ENCODE peak calls at places on chromosome 11, in eight cellular contexts. U is heart left ventricle; T is CD8-positive, alpha-beta T cell; E is heart right ventricle; C is CD4-positive, alpha-beta T cell; L is HepG2; Z is upper lobe of right lung; O is right cardiac atrium. R is an unnamed sample.

GRCh38 chr11:69770525-69770924 is 4.6 kb downstream of the FGF4 start:
- ATAC-seq in L (no peak), C (no peak), O (no peak), E (no peak), Z (no peak), U (no peak), T (no peak), R (no peak)

GRCh38 chr11:114087028-114087427 is 27.5 kb downstream of the ZBTB16 start:
- ATAC-seq in O (no peak), T (no peak), E (no peak), C (no peak), L (no peak), U (no peak), Z (no peak), R (no peak)

GRCh38 chr11:20161923-20162322 is 1.6 kb upstream of the DBX1 start:
- ATAC-seq in T (no peak), C (no peak), U (no peak), L (no peak), E (no peak), Z (no peak), O (no peak), R (no peak)

GRCh38 chr11:88353835-88354496 is 16.4 kb upstream of the CTSC start:
- ATAC-seq in U (no peak), Z (no peak), C (no peak), O (no peak), L (no peak), T (peak; percentile 36), E (no peak), R (no peak)

GRCh38 chr11:11988862-11989261 is 19.6 kb downstream of the DKK3 start:
- ATAC-seq in E (no peak), C (no peak), U (no peak), O (no peak), L (peak; percentile 19), Z (no peak), T (no peak), R (no peak)

GRCh38 chr11:72423840-72424239 is 10.5 kb downstream of the CLPB start:
- ATAC-seq in U (no peak), T (peak; percentile 73), O (no peak), C (peak; percentile 89), Z (no peak), E (no peak), L (no peak), R (no peak)

GRCh38 chr11:73784080-73784634 is 3.5 kb upstream of the MRPL48 start:
- ATAC-seq in T (no peak), Z (no peak), O (no peak), E (no peak), C (no peak), L (peak; percentile 53), U (no peak), R (no peak)

GRCh38 chr11:76410771-76411423 is 29.8 kb downstream of the GVQW3 start:
- ATAC-seq in Z (no peak), E (no peak), L (peak; percentile 65), C (no peak), O (no peak), T (no peak), U (no peak), R (no peak)

GRCh38 chr11:116357769-116358544 is 414.8 kb downstream of the BUD13 start:
- ATAC-seq in L (no peak), C (no peak), E (no peak), Z (peak; percentile 79), O (peak; percentile 27), U (peak; percentile 27), T (no peak), R (no peak)

GRCh38 chr11:134313821-134314607 is 17.8 kb upstream of the GLB1L2 start:
- ATAC-seq in T (no peak), U (no peak), C (no peak), L (no peak), O (no peak), Z (peak; percentile 39), E (no peak), R (no peak)

GRCh38 chr11:116641561-116642045 is 131.2 kb downstream of the BUD13 start:
- ATAC-seq in C (no peak), Z (peak; percentile 86), E (peak; percentile 72), L (peak; percentile 92), O (peak; percentile 63), T (no peak), U (peak; percentile 66), R (no peak)

GRCh38 chr11:132289590-132290256 is 919.3 kb downstream of the NTM start:
- ATAC-seq in U (no peak), E (no peak), O (no peak), L (no peak), T (no peak), Z (no peak), C (no peak), R (no peak)

GRCh38 chr11:79720115-79720514 is 279.3 kb upstream of the TENM4 start:
- ATAC-seq in T (no peak), Z (no peak), C (no peak), E (peak; percentile 52), L (no peak), O (no peak), U (no peak), R (no peak)

GRCh38 chr11:86610559-86611341 is 61.7 kb downstream of the ME3 start:
- ATAC-seq in U (peak; percentile 78), E (peak; percentile 75), T (no peak), C (no peak), O (no peak), L (no peak), Z (no peak), R (no peak)

GRCh38 chr11:134098566-134099184 is 29.8 kb downstream of the JAM3 start:
- ATAC-seq in U (no peak), L (peak; percentile 89), E (no peak), O (no peak), C (peak; percentile 49), T (peak; percentile 48), Z (no peak), R (no peak)

GRCh38 chr11:79506734-79507344 is 66.0 kb upstream of the TENM4 start:
- ATAC-seq in Z (no peak), C (no peak), T (no peak), U (no peak), L (no peak), E (no peak), O (no peak), R (no peak)

GRCh38 chr11:128496249-128496648 is 91.1 kb downstream of the ETS1 start:
- ATAC-seq in L (no peak), U (no peak), E (no peak), T (no peak), Z (no peak), O (peak; percentile 47), C (no peak), R (no peak)

GRCh38 chr11:33703234-33703633 is 2.6 kb upstream of the C11orf91 start:
- ATAC-seq in L (no peak), Z (peak; percentile 0), E (no peak), O (no peak), T (no peak), U (no peak), C (no peak), R (no peak)

DNA sequence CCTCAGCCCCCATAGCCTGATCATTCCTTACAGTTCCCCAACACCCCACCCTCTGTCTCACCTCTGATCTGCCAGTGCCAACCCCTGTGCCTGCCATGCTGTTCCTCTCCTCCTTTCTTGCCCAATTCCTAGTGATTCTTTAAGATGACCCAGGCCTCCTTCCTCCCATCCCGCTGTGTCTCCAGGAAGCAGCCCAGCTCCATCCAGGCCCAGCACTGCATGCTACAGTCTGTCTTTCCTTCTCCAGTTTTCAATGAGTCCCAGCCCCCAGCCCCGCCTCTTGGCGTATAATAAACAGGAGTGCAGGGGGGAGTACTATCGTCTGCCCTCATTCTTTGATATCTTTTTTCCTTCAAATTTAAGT is 12.3 kb downstream of the LTBP3 start:
- ATAC-seq in L (no peak), Z (no peak), E (no peak), O (no peak), T (no peak), C (no peak), U (no peak), R (no peak)
- H3K27me3 ChIP-seq in L (no peaks in the 10 kb centered on the region), Z (no peaks in the 10 kb centered on the region), E (no peaks in the 10 kb centered on the region), O (no peaks in the 10 kb centered on the region), T (no peaks in the 10 kb centered on the region), C (no peaks in the 10 kb centered on the region), U (no peaks in the 10 kb centered on the region), R (no peaks in the 10 kb centered on the region)

GRCh38 chr11:30018443-30018842 is 1.6 kb upstream of the KCNA4 start:
- ATAC-seq in E (no peak), L (no peak), Z (no peak), C (no peak), T (no peak), O (no peak), U (no peak), R (no peak)

GRCh38 chr11:30017467-30017895 is 651 bp upstream of the KCNA4 start:
- ATAC-seq in E (no peak), C (no peak), T (no peak), L (no peak), U (peak; percentile 9), O (peak; percentile 13), Z (no peak), R (no peak)

GRCh38 chr11:30023037-30023436 is 6.2 kb upstream of the KCNA4 start:
- ATAC-seq in U (no peak), C (no peak), L (no peak), Z (peak; percentile 67), O (no peak), E (no peak), T (no peak), R (no peak)

GRCh38 chr11:30016588-30017363 is at the start of gene KCNA4:
- ATAC-seq in U (peak; percentile 92), T (no peak), Z (peak; percentile 83), O (peak; percentile 93), C (no peak), E (peak; percentile 94), L (no peak), R (peak; percentile 50)

GRCh38 chr11:30019481-30019880 is 2.7 kb upstream of the KCNA4 start:
- ATAC-seq in T (no peak), C (no peak), Z (peak; percentile 36), O (no peak), E (no peak), U (no peak), L (no peak), R (no peak)
- H3K27me3 ChIP-seq in T (no peaks in the 10 kb centered on the region), C (peaks cover 39% of the 10 kb centered on the region), Z (peaks cover 34% of the 10 kb centered on the region), O (no peaks in the 10 kb centered on the region), E (peaks cover 21% of the 10 kb centered on the region), U (peaks cover 3% of the 10 kb centered on the region), L (peaks cover 4% of the 10 kb centered on the region), R (peaks cover 46% of the 10 kb centered on the region)

GRCh38 chr11:66725114-66725513 is 3.9 kb downstream of the SPTBN2 start:
- ATAC-seq in E (no peak), O (no peak), L (no peak), U (no peak), C (no peak), Z (no peak), T (no peak), R (no peak)
- H3K27me3 ChIP-seq in E (peaks cover 45% of the 10 kb centered on the region), O (no peaks in the 10 kb centered on the region), L (peaks cover 48% of the 10 kb centered on the region), U (peaks cover 4% of the 10 kb centered on the region), C (peaks cover 49% of the 10 kb centered on the region), Z (peaks cover 21% of the 10 kb centered on the region), T (peaks cover 14% of the 10 kb centered on the region), R (peaks cover 36% of the 10 kb centered on the region)

DNA sequence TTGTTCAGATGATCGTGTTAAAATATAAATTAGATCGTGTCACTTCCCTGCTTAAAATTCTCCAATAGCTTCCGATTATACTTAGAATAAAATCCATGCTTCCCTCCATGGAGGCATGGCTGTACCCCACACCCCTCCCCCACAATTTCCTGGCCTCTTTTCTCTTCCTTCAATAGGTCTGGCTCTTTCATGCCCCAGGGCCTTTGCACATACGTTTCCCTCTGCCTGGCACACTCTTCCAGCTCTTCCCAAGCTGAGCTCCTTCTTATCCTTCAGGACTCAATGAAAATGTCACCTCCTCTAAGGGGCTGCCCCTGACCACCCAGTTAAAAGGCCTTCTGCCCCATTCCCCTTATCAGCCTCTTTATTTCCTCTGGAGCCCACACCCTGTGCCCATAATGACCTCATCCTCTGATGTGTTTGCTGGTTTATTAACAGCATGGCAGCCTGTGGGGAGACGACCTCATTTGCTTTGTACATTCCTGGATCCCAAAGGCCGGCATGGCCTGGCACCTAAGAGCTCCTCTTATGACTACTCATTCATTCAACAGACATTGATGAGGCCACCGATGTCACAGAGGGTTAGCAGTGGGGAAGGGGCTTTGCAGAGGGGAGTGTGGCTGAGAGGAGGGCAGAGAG is 9.0 kb upstream of the FLRT1 start:
- ATAC-seq in O (no peak), E (no peak), Z (no peak), T (no peak), C (no peak), L (no peak), U (no peak), R (no peak)
- H3K27me3 ChIP-seq in O (no peaks in the 10 kb centered on the region), E (no peaks in the 10 kb centered on the region), Z (no peaks in the 10 kb centered on the region), T (no peaks in the 10 kb centered on the region), C (peaks cover 17% of the 10 kb centered on the region), L (peaks cover 8% of the 10 kb centered on the region), U (no peaks in the 10 kb centered on the region), R (peaks cover 21% of the 10 kb centered on the region)

R was measured in gastroesophageal sphincter.